ENCODE peak calls at places on chromosomes 5 and 9, in six cellular contexts. H is A549, R is HepG2, M is endothelial cell of umbilical vein, U is GM12878, S is K562. K is an unnamed sample.

GRCh38 chr5:96893342-96893741 is 17.0 kb downstream of the ERAP2 start:
- DNase-seq in H (no peak), R (no peak), M (peak), U (no peak), S (no peak), K (peak)

GRCh38 chr9:16868706-16869105 is 1.8 kb downstream of the BNC2 start:
- DNase-seq in H (no peak), R (no peak), M (no peak), U (no peak), S (no peak), K (no peak)

GRCh38 chr9:125432715-125433385 is 171.2 kb downstream of the GAPVD1 start:
- DNase-seq in H (no peak), R (no peak), M (no peak), U (no peak), S (no peak), K (no peak)

GRCh38 chr9:132993511-132993939 is 15.0 kb downstream of the GFI1B start:
- DNase-seq in H (no peak), R (peak), M (no peak), U (no peak), S (no peak), K (peak)

GRCh38 chr9:124008307-124008854 is 3.2 kb upstream of the LHX2 start:
- DNase-seq in H (peak), R (no peak), M (no peak), U (no peak), S (no peak), K (peak)

GRCh38 chr9:93594041-93594756 is 17.8 kb downstream of the PHF2 start:
- DNase-seq in H (no peak), R (no peak), M (no peak), U (no peak), S (peak), K (no peak)

GRCh38 chr9:96612966-96613589 is 6.6 kb downstream of the CDC14B start:
- DNase-seq in H (no peak), R (no peak), M (no peak), U (no peak), S (no peak), K (no peak)

GRCh38 chr9:114031948-114032688 is 46.0 kb downstream of the AMBP start:
- DNase-seq in H (no peak), R (no peak), M (no peak), U (no peak), S (no peak), K (no peak)

GRCh38 chr5:75381456-75381855 is 44.4 kb downstream of the HMGCR start:
- DNase-seq in H (no peak), R (no peak), M (no peak), U (no peak), S (peak), K (peak)

GRCh38 chr5:38641003-38641402 is 84.6 kb upstream of the LIFR start:
- DNase-seq in H (no peak), R (no peak), M (no peak), U (no peak), S (no peak), K (no peak)

GRCh38 chr5:38639377-38640011 is 83.0 kb upstream of the LIFR start:
- DNase-seq in H (no peak), R (no peak), M (no peak), U (no peak), S (no peak), K (no peak)

GRCh38 chr5:38638656-38639055 is 82.2 kb upstream of the LIFR start:
- DNase-seq in H (no peak), R (no peak), M (no peak), U (no peak), S (no peak), K (no peak)

GRCh38 chr5:38642194-38642987 is 85.9 kb upstream of the LIFR start:
- DNase-seq in H (no peak), R (no peak), M (no peak), U (no peak), S (no peak), K (no peak)

DNA sequence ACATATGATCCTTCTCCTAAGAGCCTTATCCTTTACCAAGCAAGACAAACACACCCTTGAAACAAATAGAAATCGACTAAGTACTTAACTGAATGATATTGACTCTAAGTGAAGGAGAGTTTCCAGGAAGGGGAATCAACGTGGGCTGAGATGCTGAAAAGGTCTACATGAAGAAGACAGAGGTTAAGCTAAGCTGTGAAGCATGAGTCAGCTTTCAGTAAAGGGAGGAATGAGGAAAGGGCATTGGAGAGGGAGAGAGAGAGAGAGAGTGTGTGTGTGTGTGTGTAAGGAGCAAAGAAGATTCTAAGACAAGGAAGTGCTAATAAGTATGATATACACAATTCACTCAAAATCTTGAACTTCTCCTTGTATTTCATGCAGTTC is 83.6 kb upstream of the LIFR start:
- DNase-seq in H (no peak), R (no peak), M (no peak), U (no peak), S (no peak), K (no peak)
- TF ChIP-seq MYC in H (no peak), R (no peak), M (no peak), U (no peak), S (no peak), K (no peak)

GRCh38 chr9:86246752-86247161 is 12.7 kb downstream of the C9orf153 start:
- DNase-seq in H (no peak), R (peak), M (no peak), U (peak), S (no peak), K (peak)
- TF ChIP-seq CTCF in H (no peak), R (peak), M (no peak), U (peak), S (no peak), K (peak)

GRCh38 chr5:100856462-100856861 is 46.6 kb downstream of the ST8SIA4 start:
- DNase-seq in H (no peak), R (no peak), M (no peak), U (no peak), S (no peak), K (no peak)
- H3K4me3 ChIP-seq in H (no peak), R (no peak), M (no peak), U (peak), S (no peak), K (no peak)

GRCh38 chr9:126834672-126835071 is 25.8 kb upstream of the ZBTB34 start:
- DNase-seq in H (no peak), R (no peak), M (no peak), U (no peak), S (no peak), K (no peak)

GRCh38 chr9:126833710-126834345 is 26.6 kb upstream of the ZBTB34 start:
- DNase-seq in H (no peak), R (no peak), M (no peak), U (no peak), S (no peak), K (no peak)

GRCh38 chr9:126838895-126839294 is 21.5 kb upstream of the ZBTB34 start:
- DNase-seq in H (no peak), R (no peak), M (no peak), U (peak), S (no peak), K (no peak)

GRCh38 chr9:126838055-126838811 is 22.2 kb upstream of the ZBTB34 start:
- DNase-seq in H (no peak), R (no peak), M (no peak), U (no peak), S (no peak), K (no peak)

DNA sequence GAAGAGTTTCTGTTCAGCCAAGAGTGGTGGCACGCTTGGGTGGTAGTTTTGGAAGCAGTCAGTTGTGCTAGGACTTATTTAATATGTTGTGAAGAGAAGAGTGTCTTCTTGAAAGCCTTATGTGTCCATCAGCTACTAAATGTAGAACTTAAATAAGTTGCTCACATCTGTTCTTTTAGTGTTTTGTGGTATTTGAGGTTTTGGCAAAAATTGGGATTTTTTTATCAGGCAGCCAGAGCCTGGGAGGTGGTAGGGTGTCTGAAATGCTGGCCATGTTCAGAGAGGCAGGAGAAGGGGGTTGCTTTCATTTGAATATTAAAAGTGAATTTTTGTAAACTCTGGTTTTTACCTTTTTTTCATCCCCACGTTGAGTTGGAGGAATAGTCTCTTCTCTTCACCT is 24.2 kb upstream of the ZBTB34 start:
- DNase-seq in H (no peak), R (no peak), M (no peak), U (no peak), S (no peak), K (no peak)
- TF ChIP-seq MYC in H (no peak), R (no peak), M (no peak), U (no peak), S (no peak), K (no peak)